ENCODE peak calls at places on chromosomes 2 and 18, in ten cellular contexts. Z is A549, T is upper lobe of left lung, W is ovary, F is GM12878, K is HepG2, N is suprapubic skin, S is K562, A is tibial nerve, C is SK-N-SH. B is an unnamed sample.

GRCh38 chr18:7329036-7329435 is 98.1 kb downstream of the LRRC30 start:
- DNase-seq in K (no peak), N (no peak), Z (no peak), A (no peak), W (no peak), C (no peak), T (no peak), F (no peak), S (no peak), B (no peak)

GRCh38 chr2:65129276-65129612 is 662 bp downstream of the RAB1A start:
- DNase-seq in C (no peak), S (no peak), N (no peak), K (no peak), A (no peak), Z (no peak), T (no peak), F (no peak), W (no peak), B (no peak)

GRCh38 chr2:112841399-112842044 is 4.9 kb upstream of the IL1B start:
- DNase-seq in C (no peak), A (no peak), S (no peak), F (no peak), N (no peak), W (no peak), Z (no peak), K (no peak), T (no peak), B (no peak)

GRCh38 chr2:56077352-56077915 is 106.4 kb upstream of the CCDC85A start:
- DNase-seq in Z (peak), C (peak), A (no peak), N (no peak), S (peak), K (peak), T (no peak), W (no peak), F (no peak), B (no peak)

GRCh38 chr2:178012639-178013038 is 59.9 kb downstream of the PDE11A start:
- DNase-seq in T (no peak), N (no peak), C (no peak), A (no peak), F (no peak), S (no peak), Z (no peak), W (no peak), K (no peak), B (no peak)

GRCh38 chr2:145558617-145559350 is 1038.9 kb upstream of the ZEB2 start:
- DNase-seq in Z (no peak), W (no peak), S (no peak), A (no peak), C (no peak), N (no peak), F (no peak), T (no peak), K (no peak), B (no peak)

GRCh38 chr18:28652654-28653053 is 475.7 kb upstream of the CDH2 start:
- DNase-seq in Z (no peak), N (no peak), S (no peak), F (no peak), K (no peak), C (no peak), W (no peak), A (no peak), T (no peak), B (no peak)

GRCh38 chr2:190637903-190638618 is 10.8 kb upstream of the NAB1 start:
- DNase-seq in K (peak), T (peak), A (no peak), S (no peak), N (no peak), F (no peak), W (no peak), Z (no peak), C (no peak), B (peak)

GRCh38 chr2:86397989-86398388 is 43.2 kb upstream of the KDM3A start:
- DNase-seq in F (no peak), S (peak), W (no peak), A (no peak), Z (no peak), N (no peak), K (no peak), T (no peak), C (peak), B (no peak)

GRCh38 chr2:143433158-143433557 is 303.9 kb downstream of the ARHGAP15 start:
- DNase-seq in W (no peak), C (peak), K (no peak), N (no peak), S (no peak), T (no peak), A (no peak), Z (no peak), F (no peak), B (no peak)

GRCh38 chr18:59008302-59008974 is 131.2 kb upstream of the SEC11C start:
- DNase-seq in F (no peak), T (no peak), W (no peak), K (no peak), A (no peak), C (no peak), Z (peak), N (no peak), S (no peak), B (no peak)

GRCh38 chr18:32301976-32302743 is 112.3 kb downstream of the MEP1B start:
- DNase-seq in K (no peak), W (no peak), A (no peak), S (no peak), C (peak), F (no peak), T (no peak), Z (peak), N (no peak), B (no peak)

GRCh38 chr2:206642075-206643025 is at the start of gene FAM237A:
- DNase-seq in T (no peak), W (peak), F (no peak), N (no peak), A (peak), C (peak), Z (no peak), K (peak), S (peak), B (no peak)

GRCh38 chr2:208025814-208026184 is 472 bp upstream of the PLEKHM3 start:
- DNase-seq in W (peak), C (peak), F (no peak), S (no peak), T (no peak), Z (no peak), A (no peak), N (no peak), K (no peak), B (no peak)

GRCh38 chr2:229268626-229269025 is 2.5 kb downstream of the PID1 start:
- DNase-seq in A (no peak), C (no peak), K (no peak), S (no peak), F (no peak), W (no peak), N (no peak), T (no peak), Z (no peak), B (no peak)

GRCh38 chr2:18412980-18413793 is 147.3 kb downstream of the RDH14 start:
- DNase-seq in K (no peak), F (no peak), Z (no peak), W (no peak), A (no peak), C (no peak), S (no peak), T (no peak), N (no peak), B (no peak)

GRCh38 chr2:53787255-53787910 is 539 bp downstream of the ERLEC1 start:
- DNase-seq in W (no peak), T (peak), C (peak), N (no peak), S (no peak), K (peak), F (no peak), A (peak), Z (no peak), B (no peak)

GRCh38 chr2:152571035-152571766 is 146.1 kb downstream of the PRPF40A start:
- DNase-seq in S (no peak), Z (no peak), W (no peak), N (no peak), A (no peak), C (no peak), K (no peak), T (no peak), F (no peak), B (no peak)

GRCh38 chr18:76391746-76392145 is 103.3 kb downstream of the ZNF516 start:
- DNase-seq in S (no peak), T (peak), W (peak), Z (no peak), N (peak), C (no peak), F (no peak), A (no peak), K (no peak), B (no peak)

GRCh38 chr2:46490521-46491141 is 11.3 kb downstream of the TMEM247 start:
- DNase-seq in F (no peak), A (peak), Z (no peak), N (no peak), K (no peak), T (peak), S (no peak), W (peak), C (no peak), B (no peak)

GRCh38 chr18:76679877-76680276 is 142.5 kb upstream of the ZNF236 start:
- DNase-seq in K (no peak), C (no peak), W (no peak), Z (no peak), T (no peak), F (no peak), N (no peak), S (no peak), A (no peak), B (no peak)

GRCh38 chr2:207601774-207602173 is 23.4 kb downstream of the METTL21A start:
- DNase-seq in K (no peak), A (no peak), F (no peak), S (no peak), C (no peak), Z (no peak), W (no peak), T (no peak), N (no peak), B (no peak)

GRCh38 chr2:207423886-207424285 is 105.9 kb upstream of the CREB1 start:
- DNase-seq in W (no peak), K (no peak), Z (no peak), F (peak), S (peak), N (no peak), T (no peak), C (no peak), A (no peak), B (no peak)

GRCh38 chr2:134283701-134284100 is 29.8 kb downstream of the MGAT5 start:
- DNase-seq in S (no peak), W (no peak), F (no peak), Z (no peak), C (no peak), N (no peak), A (no peak), T (no peak), K (no peak), B (no peak)

GRCh38 chr18:22469061-22469689 is 51.5 kb upstream of the CTAGE1 start:
- DNase-seq in K (no peak), W (no peak), S (no peak), N (no peak), Z (no peak), C (no peak), T (no peak), F (no peak), A (no peak), B (no peak)
- H3K27ac ChIP-seq in K (no peak), W (no peak), S (no peak), N (no peak), Z (peak), C (no peak), T (no peak), F (no peak), A (no peak), B (no peak)

GRCh38 chr2:59885536-59885935 is 667.9 kb downstream of the BCL11A start:
- DNase-seq in N (no peak), K (no peak), W (no peak), Z (no peak), F (no peak), A (no peak), T (peak), S (no peak), C (no peak), B (no peak)
- TF ChIP-seq EP300 in N (no peak), K (no peak), W (no peak), Z (no peak), F (no peak), A (no peak), T (no peak), S (no peak), C (no peak), B (no peak)

GRCh38 chr2:69311017-69311416 is 76.0 kb downstream of the GFPT1 start:
- DNase-seq in S (no peak), Z (no peak), A (no peak), C (no peak), F (no peak), W (no peak), N (no peak), K (no peak), T (no peak), B (no peak)

GRCh38 chr2:69307696-69308064 is 79.3 kb downstream of the GFPT1 start:
- DNase-seq in W (no peak), Z (no peak), A (no peak), N (no peak), T (no peak), C (no peak), K (no peak), S (no peak), F (no peak), B (no peak)

GRCh38 chr2:69308338-69308737 is 78.7 kb downstream of the GFPT1 start:
- DNase-seq in A (no peak), S (no peak), F (no peak), C (no peak), K (no peak), W (no peak), T (no peak), Z (no peak), N (no peak), B (no peak)

GRCh38 chr2:69310267-69310666 is 76.8 kb downstream of the GFPT1 start:
- DNase-seq in N (no peak), Z (no peak), T (no peak), C (no peak), F (no peak), K (no peak), W (peak), A (no peak), S (no peak), B (no peak)

DNA sequence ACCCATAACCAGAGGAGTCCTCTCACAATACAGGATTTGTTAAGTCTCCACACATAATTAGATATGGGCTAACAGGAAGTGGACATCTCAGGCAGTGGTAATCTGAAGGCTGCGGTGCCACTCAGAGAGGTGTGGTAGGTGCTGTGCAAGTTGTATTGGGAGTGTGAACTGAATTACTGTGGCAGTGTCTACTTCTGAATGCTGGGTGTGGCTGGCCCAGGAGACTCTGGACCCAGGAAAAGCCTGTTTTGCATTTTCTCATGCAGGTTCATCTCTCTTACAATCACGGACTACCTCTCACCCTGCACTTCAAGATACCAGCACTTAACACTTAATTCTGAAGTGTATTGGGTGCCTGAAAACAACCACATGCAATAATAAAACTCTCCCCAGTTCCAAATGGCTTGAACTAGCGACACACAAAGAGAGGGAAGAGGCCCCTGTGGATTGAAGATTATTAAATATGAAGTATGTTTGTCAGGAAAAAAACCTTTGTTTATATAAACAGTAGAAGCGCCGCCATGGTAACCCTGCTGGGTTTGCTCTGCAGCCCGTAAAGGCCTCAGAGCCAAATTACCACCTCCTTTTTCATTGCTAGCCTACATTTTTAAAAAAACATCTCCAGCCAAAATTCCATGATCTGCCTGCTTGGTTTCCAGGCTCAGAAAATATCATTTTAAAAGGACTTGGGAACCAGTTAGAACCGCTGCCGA is 77.5 kb downstream of the GFPT1 start:
- DNase-seq in T (no peak), S (no peak), K (no peak), C (peak), A (no peak), F (no peak), Z (no peak), N (no peak), W (peak), B (no peak)
- H3K27ac ChIP-seq in T (peak), S (no peak), K (peak), C (peak), A (peak), F (no peak), Z (peak), N (peak), W (no peak), B (peak)

GRCh38 chr2:162244559-162245031 is 1.4 kb upstream of the FAP start:
- DNase-seq in A (no peak), S (no peak), N (no peak), T (peak), W (no peak), K (no peak), Z (no peak), F (no peak), C (no peak), B (no peak)
- TF ChIP-seq EP300 in A (peak), S (no peak), N (no peak), T (no peak), W (no peak), K (no peak), Z (no peak), F (no peak), C (peak), B (no peak)

GRCh38 chr18:23943903-23944624 is 70.5 kb upstream of the TTC39C start:
- DNase-seq in K (no peak), N (no peak), A (no peak), W (no peak), F (no peak), C (no peak), Z (no peak), S (no peak), T (no peak), B (no peak)
- H3K27ac ChIP-seq in K (no peak), N (no peak), A (no peak), W (no peak), F (no peak), C (no peak), Z (no peak), S (no peak), T (peak), B (no peak)

GRCh38 chr18:34509163-34509562 is 200.9 kb upstream of the DTNA start:
- DNase-seq in N (no peak), A (no peak), Z (no peak), T (no peak), W (no peak), C (no peak), F (no peak), K (no peak), S (no peak), B (no peak)

GRCh38 chr18:34509879-34510586 is 200.1 kb upstream of the DTNA start:
- DNase-seq in K (no peak), S (no peak), F (no peak), A (no peak), T (no peak), C (no peak), N (no peak), W (no peak), Z (no peak), B (no peak)

GRCh38 chr18:34511435-34511834 is 198.7 kb upstream of the DTNA start:
- DNase-seq in Z (no peak), A (no peak), S (no peak), N (no peak), W (no peak), C (no peak), T (no peak), F (no peak), K (no peak), B (no peak)

GRCh38 chr18:34511879-34512278 is 198.2 kb upstream of the DTNA start:
- DNase-seq in C (no peak), F (no peak), A (no peak), Z (no peak), N (no peak), T (no peak), K (no peak), W (no peak), S (no peak), B (no peak)

DNA sequence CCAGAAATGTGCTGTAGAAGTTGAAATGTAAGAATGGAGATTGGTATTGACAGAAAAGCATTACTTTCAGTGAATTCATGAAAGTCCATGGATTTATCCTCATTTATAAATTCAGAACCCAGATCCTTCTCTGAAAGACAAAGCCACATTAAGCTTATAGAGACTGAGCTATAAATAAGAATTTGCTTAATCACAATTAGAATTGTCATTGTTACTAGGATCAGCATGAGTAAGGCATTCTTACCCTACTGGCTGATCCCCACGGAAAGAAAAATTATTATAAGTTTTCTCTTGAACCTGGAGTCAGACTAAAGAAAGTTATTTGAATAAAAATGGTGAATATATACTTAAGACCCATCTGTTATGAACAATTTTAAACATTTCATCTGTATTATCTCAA is 199.2 kb upstream of the DTNA start:
- DNase-seq in W (no peak), F (no peak), N (no peak), S (no peak), T (no peak), A (no peak), C (no peak), Z (no peak), K (no peak), B (no peak)
- TF ChIP-seq EP300 in W (no peak), F (no peak), N (no peak), S (no peak), T (no peak), A (no peak), C (no peak), Z (no peak), K (no peak), B (no peak)

GRCh38 chr2:203579131-203579643 is 44.1 kb upstream of the RAPH1 start:
- DNase-seq in S (no peak), N (no peak), C (no peak), Z (no peak), T (peak), F (peak), W (no peak), K (no peak), A (no peak), B (peak)
- H3K27ac ChIP-seq in S (no peak), N (peak), C (no peak), Z (peak), T (peak), F (no peak), W (no peak), K (no peak), A (no peak), B (peak)

DNA sequence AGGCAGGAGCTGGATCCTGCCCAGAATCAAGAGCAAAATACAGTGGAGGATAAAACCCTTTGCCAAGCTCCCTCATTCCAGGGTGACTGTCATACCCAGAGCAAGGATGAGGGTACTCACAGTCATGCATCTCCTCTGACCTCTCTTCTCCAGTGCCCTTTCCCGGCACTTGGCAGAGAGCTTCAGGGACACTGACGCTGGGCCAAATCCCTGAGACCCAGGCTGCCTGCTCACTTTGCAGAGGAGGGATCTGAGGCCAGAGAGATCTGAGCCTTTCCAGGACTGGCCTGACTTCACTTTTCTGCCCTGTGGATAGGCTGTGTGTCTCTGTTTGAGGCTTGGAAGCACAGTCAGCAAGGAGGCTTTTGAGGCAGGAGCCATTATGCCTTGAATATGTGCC is 330.0 kb downstream of the CELF4 start:
- DNase-seq in Z (no peak), K (no peak), C (no peak), W (no peak), N (no peak), F (no peak), T (no peak), S (no peak), A (no peak), B (no peak)
- TF ChIP-seq EP300 in Z (no peak), K (no peak), C (no peak), W (no peak), N (no peak), F (no peak), T (no peak), S (no peak), A (no peak), B (no peak)